ENCODE peak calls at places on chromosomes 16 and 17, in five cellular contexts. V is HFF-Myc, K is ELF-1, Z is lung, D is NCI-H2081. A is an unnamed sample.

GRCh38 chr17:82356845-82357355 is 2.1 kb upstream of the TEX19 start:
- DNase-seq in Z (peak; percentile 52), V (no peak), D (peak; percentile 33), K (peak; percentile 58), A (no peak)

GRCh38 chr17:80498242-80498919 is 22.0 kb upstream of the NPTX1 start:
- DNase-seq in Z (no peak), K (no peak), V (no peak), D (no peak), A (no peak)

GRCh38 chr16:66265106-66265415 is 101.4 kb upstream of the CDH5 start:
- DNase-seq in K (no peak), V (no peak), D (no peak), Z (no peak), A (no peak)

GRCh38 chr17:10092595-10092994 is 105.8 kb downstream of the GAS7 start:
- DNase-seq in K (no peak), V (no peak), D (no peak), Z (no peak), A (no peak)

GRCh38 chr16:79269211-79269863 is 331.2 kb downstream of the MAF start:
- DNase-seq in D (no peak), V (no peak), Z (no peak), K (no peak), A (no peak)

GRCh38 chr16:30924086-30924714 is 828 bp downstream of the FBXL19 start:
- DNase-seq in D (no peak), Z (no peak), V (no peak), K (peak; percentile 42), A (no peak)

GRCh38 chr16:561957-562938 is 2.1 kb downstream of the PRR35 start:
- DNase-seq in Z (no peak), D (no peak), K (no peak), V (no peak), A (no peak)

GRCh38 chr17:44071772-44072171 is 1.2 kb downstream of the G6PC3 start:
- DNase-seq in D (no peak), K (peak; percentile 85), V (no peak), Z (no peak), A (no peak)

GRCh38 chr17:78159575-78160158 is 8.7 kb upstream of the SYNGR2 start:
- DNase-seq in K (no peak), V (no peak), Z (no peak), D (no peak), A (peak; percentile 80)

GRCh38 chr16:24950275-24950674 is 64.9 kb downstream of the ARHGAP17 start:
- DNase-seq in V (no peak), Z (no peak), D (no peak), K (no peak), A (peak; percentile 21)

GRCh38 chr16:28820016-28820415 is 2.8 kb upstream of the ATXN2L start:
- DNase-seq in D (no peak), V (no peak), K (no peak), Z (no peak), A (no peak)

GRCh38 chr16:53864819-53865491 is 161.0 kb downstream of the FTO start:
- DNase-seq in V (no peak), K (peak; percentile 12), Z (no peak), D (peak; percentile 23), A (no peak)

GRCh38 chr17:8867361-8867981 is at the start of gene PIK3R6:
- DNase-seq in V (no peak), D (no peak), K (no peak), Z (no peak), A (no peak)

GRCh38 chr16:86446279-86446678 is 64.0 kb upstream of the FOXF1 start:
- DNase-seq in V (no peak), D (no peak), Z (no peak), K (no peak), A (no peak)

GRCh38 chr16:14172200-14172805 is 101.2 kb downstream of the MRTFB start:
- DNase-seq in V (peak; percentile 25), D (no peak), K (no peak), Z (no peak), A (peak; percentile 71)

GRCh38 chr17:63015824-63016223 is 49.8 kb downstream of the TANC2 start:
- DNase-seq in D (no peak), V (no peak), Z (no peak), K (no peak), A (no peak)

GRCh38 chr16:84194470-84195200 is 3.7 kb downstream of the ADAD2 start:
- DNase-seq in K (peak; percentile 32), V (no peak), D (no peak), Z (no peak), A (no peak)

GRCh38 chr17:5203908-5204294 is 12.2 kb upstream of the ZNF594 start:
- DNase-seq in V (no peak), Z (no peak), K (no peak), D (no peak), A (peak; percentile 20)

GRCh38 chr16:58299757-58300349 is 5.0 kb upstream of the PRSS54 start:
- DNase-seq in V (no peak), K (peak; percentile 61), D (no peak), Z (no peak), A (no peak)

GRCh38 chr16:84068783-84069464 is 26.3 kb upstream of the SLC38A8 start:
- DNase-seq in V (no peak), D (no peak), Z (no peak), K (no peak), A (no peak)

GRCh38 chr17:72134560-72135399 is 14.0 kb downstream of the SOX9 start:
- DNase-seq in V (no peak), D (no peak), Z (no peak), K (no peak), A (no peak)

GRCh38 chr17:57086069-57086930 is 1.3 kb downstream of the AKAP1 start:
- DNase-seq in Z (no peak), D (peak; percentile 70), K (peak; percentile 64), V (no peak), A (no peak)

GRCh38 chr17:77445030-77445907 is 304.5 kb downstream of the SEC14L1 start:
- DNase-seq in Z (no peak), K (no peak), D (no peak), V (no peak), A (no peak)

GRCh38 chr17:53626286-53626685 is 196.4 kb upstream of the KIF2B start:
- DNase-seq in D (no peak), Z (no peak), V (no peak), K (no peak), A (no peak)

GRCh38 chr17:8120520-8121443 is 2.5 kb upstream of the ALOXE3 start:
- DNase-seq in Z (peak; percentile 72), K (peak; percentile 95), D (peak; percentile 67), V (no peak), A (no peak)

GRCh38 chr17:66423436-66423922 is 121.1 kb downstream of the PRKCA start:
- DNase-seq in V (no peak), D (no peak), Z (no peak), K (no peak), A (no peak)

GRCh38 chr16:84324439-84325262 is 30.0 kb downstream of the WFDC1 start:
- DNase-seq in V (no peak), Z (no peak), D (no peak), K (no peak), A (no peak)

GRCh38 chr16:73172621-73173312 is 124.8 kb upstream of the ZFHX3 start:
- DNase-seq in D (peak; percentile 91), K (peak; percentile 81), V (peak; percentile 99), Z (peak; percentile 73), A (peak; percentile 67)

GRCh38 chr16:48592839-48593429 is 17.0 kb downstream of the N4BP1 start:
- DNase-seq in Z (no peak), D (no peak), V (no peak), K (no peak), A (no peak)

GRCh38 chr16:832652-833336 is 32.3 kb upstream of the GNG13 start:
- DNase-seq in D (no peak), Z (no peak), K (no peak), V (no peak), A (no peak)

GRCh38 chr17:58302171-58302918 is 21.6 kb upstream of the MPO start:
- DNase-seq in Z (peak; percentile 27), V (no peak), D (no peak), K (no peak), A (no peak)

GRCh38 chr17:32672701-32673100 is 185.9 kb downstream of the CDK5R1 start:
- DNase-seq in D (no peak), Z (no peak), V (no peak), K (no peak), A (no peak)

GRCh38 chr17:41483531-41483930 is 2.6 kb upstream of the KRT35 start:
- DNase-seq in Z (no peak), V (no peak), D (no peak), K (no peak), A (no peak)

GRCh38 chr17:43453331-43453812 is 30.4 kb upstream of the DHX8 start:
- DNase-seq in Z (no peak), V (no peak), D (no peak), K (no peak), A (no peak)

GRCh38 chr17:17874478-17874877 is 37.7 kb upstream of the SREBF1 start:
- DNase-seq in D (no peak), V (peak; percentile 71), K (no peak), Z (no peak), A (peak; percentile 44)

A was measured in AG04450.